ENCODE peak calls at places on chromosomes 4 and X, in four cellular contexts. U is CD4-positive, CD25-positive, alpha-beta regulatory T cell; C is right atrium auricular region; Z is heart left ventricle. B is an unnamed sample. For H3K27me3, the result is how much of the 10 kb centered on the place peaks cover.

GRCh38 chrX:11423949-11424348 is 130.7 kb downstream of the AMELX start:
- DNase-seq in Z (no peak), C (no peak), U (no peak), B (no peak)

GRCh38 chr4:183249854-183250253 is 70.2 kb downstream of the CLDN22 start:
- DNase-seq in U (no peak), C (no peak), Z (no peak), B (no peak)

GRCh38 chr4:734075-734474 is 28.4 kb downstream of the PCGF3 start:
- DNase-seq in U (no peak), C (no peak), Z (no peak), B (no peak)

GRCh38 chr4:38788327-38788726 is 5.5 kb upstream of the TLR10 start:
- DNase-seq in Z (no peak), U (no peak), C (no peak), B (no peak)

GRCh38 chr4:166501941-166502382 is 628.9 kb downstream of the TLL1 start:
- DNase-seq in Z (no peak), U (no peak), C (no peak), B (no peak)

GRCh38 chr4:74311696-74312313 is 3.5 kb downstream of the EPGN start:
- DNase-seq in C (no peak), U (peak), Z (no peak), B (no peak)

GRCh38 chr4:39614487-39615162 is 24.0 kb downstream of the SMIM14 start:
- DNase-seq in C (no peak), U (no peak), Z (no peak), B (no peak)

GRCh38 chrX:19174401-19175025 is 52.2 kb upstream of the ADGRG2 start:
- DNase-seq in C (peak), U (no peak), Z (no peak), B (no peak)

GRCh38 chr4:142358656-142359055 is 487.4 kb downstream of the INPP4B start:
- DNase-seq in U (no peak), C (no peak), Z (no peak), B (no peak)

GRCh38 chr4:173499568-173500535 is 30.2 kb downstream of the HAND2 start:
- DNase-seq in Z (no peak), C (peak), U (no peak), B (no peak)

GRCh38 chr4:152939655-152940054 is 3.5 kb downstream of the FHDC1 start:
- DNase-seq in Z (no peak), U (no peak), C (no peak), B (no peak)

GRCh38 chr4:152936446-152937279 is 540 bp downstream of the FHDC1 start:
- DNase-seq in U (peak), C (no peak), Z (peak), B (peak)

GRCh38 chr4:152937535-152938236 is 1.6 kb downstream of the FHDC1 start:
- DNase-seq in C (no peak), U (peak), Z (peak), B (peak)

GRCh38 chr4:152937280-152937534 is 1.1 kb downstream of the FHDC1 start:
- DNase-seq in Z (no peak), U (no peak), C (no peak), B (no peak)

DNA sequence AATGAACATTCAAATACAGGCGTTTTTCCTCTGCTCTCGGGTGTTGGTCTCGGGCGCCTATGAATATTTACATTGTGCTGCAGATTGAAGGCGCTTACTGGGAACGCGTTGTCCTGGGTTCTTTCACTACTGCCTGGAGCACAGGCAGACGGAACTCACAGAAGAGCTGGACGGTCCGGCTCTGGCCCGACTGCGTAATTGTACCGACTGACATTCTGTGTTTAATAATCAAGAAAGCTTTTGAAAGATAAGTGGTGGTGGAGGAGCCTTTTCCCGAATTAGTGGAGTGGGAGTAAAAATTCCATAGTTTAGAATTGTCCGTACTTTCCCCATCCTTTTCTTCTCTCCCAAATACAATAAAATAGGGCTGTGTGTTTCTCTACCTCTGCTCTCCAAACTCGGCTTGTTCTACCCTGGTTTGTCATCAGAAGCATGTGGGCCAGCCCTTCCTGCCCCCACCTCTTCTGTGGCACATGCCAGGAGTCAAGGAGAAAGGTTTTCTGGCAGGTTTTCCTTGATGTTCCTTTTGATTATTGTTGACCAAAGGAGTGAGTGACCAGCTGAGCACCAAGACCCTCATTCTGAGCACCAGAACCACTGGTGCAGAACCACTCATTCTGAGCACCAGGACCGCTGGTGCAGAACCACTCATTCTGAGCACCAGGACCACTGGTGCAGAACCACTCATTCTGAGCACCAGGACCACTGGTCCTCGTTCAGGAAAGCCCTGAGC is 2.3 kb downstream of the FHDC1 start:
- DNase-seq in Z (no peak), C (no peak), U (no peak), B (no peak)
- H3K27me3 ChIP-seq in Z (under half), C (under half), U (under half), B (under half)

DNA sequence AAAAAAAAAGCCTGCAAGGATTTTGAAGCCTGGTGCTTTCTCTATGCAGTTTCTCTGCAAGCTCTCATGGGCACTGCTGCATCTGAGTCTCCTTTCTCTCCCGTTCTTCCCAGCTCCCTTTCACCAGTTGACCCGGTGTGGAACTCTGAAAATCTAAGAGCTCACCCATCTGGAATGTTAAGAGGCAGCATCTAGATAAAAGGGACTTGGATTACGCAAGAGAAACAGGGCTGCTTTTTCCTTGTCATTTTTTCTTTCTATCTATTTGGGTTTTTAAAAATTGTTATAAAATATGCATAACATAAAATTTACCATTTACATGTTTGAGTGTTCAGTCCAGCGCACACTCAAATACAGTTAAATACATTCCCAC is 95.2 kb upstream of the RPS6KA3 start:
- DNase-seq in U (no peak), Z (no peak), C (no peak), B (no peak)
- H3K27ac ChIP-seq in U (no peak), Z (peak), C (peak), B (no peak)

DNA sequence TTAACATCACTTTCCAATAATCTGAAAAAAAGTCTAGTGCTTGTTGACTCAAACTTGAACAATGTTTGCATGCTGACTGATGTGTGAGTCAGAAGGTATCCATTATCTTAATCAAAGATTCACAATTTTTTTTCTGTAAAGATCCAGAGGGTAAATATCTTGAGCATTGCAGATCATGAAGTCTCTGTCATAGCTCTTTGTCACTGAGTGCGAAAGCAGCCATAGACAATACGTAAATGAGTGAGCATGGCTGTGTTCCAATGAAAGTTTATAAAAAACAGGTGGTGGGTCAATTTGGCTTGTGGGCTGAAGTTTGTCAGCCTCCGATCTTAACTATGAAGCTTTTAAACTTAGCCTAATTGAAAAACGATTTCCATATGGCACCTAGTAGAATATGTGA is 37.7 kb downstream of the NHS start:
- DNase-seq in U (no peak), Z (no peak), C (no peak), B (no peak)
- H3K4me3 ChIP-seq in U (no peak), Z (no peak), C (no peak), B (no peak)

GRCh38 chr4:20326460-20326859 is 74.8 kb downstream of the SLIT2 start:
- DNase-seq in U (no peak), Z (no peak), C (no peak), B (no peak)
- H3K27me3 ChIP-seq in U (under half), Z (under half), C (under half), B (under half)

DNA sequence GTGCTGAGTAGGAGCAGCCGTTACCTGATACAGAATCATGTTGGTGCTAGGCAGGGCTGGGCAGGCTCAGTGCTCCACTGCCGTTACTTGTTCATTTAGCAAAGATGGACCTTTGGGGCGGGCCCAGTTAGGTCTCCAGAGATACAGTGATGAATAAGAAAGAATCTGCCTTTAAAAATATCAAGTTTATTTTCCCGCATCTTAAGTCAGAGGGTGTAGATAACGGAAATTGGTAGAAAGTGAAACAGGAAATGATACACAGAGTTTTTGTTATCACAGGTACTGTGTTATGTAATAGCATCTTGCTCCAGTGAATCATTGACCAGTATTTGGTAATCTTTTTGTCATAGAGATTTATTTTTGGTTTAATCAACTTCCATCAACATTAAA is 5.5 kb downstream of the TMEM131L start:
- DNase-seq in C (no peak), U (peak), Z (no peak), B (no peak)
- H3K27ac ChIP-seq in C (no peak), U (peak), Z (no peak), B (no peak)

B was measured in aorta.